ENCODE peak calls at places on chromosomes 2 and 18, in six cellular contexts. G, J, S, Q, M and V are unnamed samples.

GRCh38 chr2:219122197-219122965 is 38.2 kb downstream of the NHEJ1 start:
- DNase-seq in G (no peak), M (no peak), Q (no peak), S (no peak), J (no peak), V (no peak)

GRCh38 chr2:85925216-85925671 is 36.5 kb upstream of the ST3GAL5 start:
- DNase-seq in M (no peak), G (no peak), S (no peak), J (no peak), Q (no peak), V (no peak)

GRCh38 chr2:168136392-168136977 is 110.9 kb downstream of the STK39 start:
- DNase-seq in S (no peak), M (peak), Q (no peak), G (no peak), J (peak), V (no peak)

GRCh38 chr18:3594760-3595241 is 144.8 kb downstream of the TGIF1 start:
- DNase-seq in G (no peak), Q (no peak), M (peak), S (no peak), J (no peak), V (no peak)

GRCh38 chr2:100599566-100599965 is 36.8 kb downstream of the PDCL3 start:
- DNase-seq in J (no peak), Q (no peak), S (no peak), G (no peak), M (no peak), V (no peak)

GRCh38 chr2:237471457-237472186 is 15.4 kb upstream of the MLPH start:
- DNase-seq in M (peak), Q (peak), S (no peak), G (no peak), J (peak), V (peak)

GRCh38 chr2:188032786-188033185 is 258.9 kb upstream of the GULP1 start:
- DNase-seq in G (no peak), J (no peak), M (no peak), S (no peak), Q (no peak), V (no peak)

GRCh38 chr2:53545159-53546055 is 222.2 kb upstream of the CHAC2 start:
- DNase-seq in G (no peak), J (no peak), M (no peak), S (no peak), Q (no peak), V (no peak)

GRCh38 chr2:215653344-215654015 is 217.6 kb upstream of the FN1 start:
- DNase-seq in J (no peak), G (no peak), S (no peak), Q (no peak), M (peak), V (no peak)

GRCh38 chr2:219392754-219393153 is 5.0 kb upstream of the DNPEP start:
- DNase-seq in J (no peak), S (no peak), G (no peak), M (no peak), Q (no peak), V (no peak)

GRCh38 chr2:197273485-197273884 is 37.1 kb downstream of the ANKRD44 start:
- DNase-seq in M (no peak), S (no peak), J (no peak), Q (no peak), G (no peak), V (no peak)

GRCh38 chr18:35174093-35174731 is 66.6 kb upstream of the ZNF397 start:
- DNase-seq in M (no peak), J (no peak), Q (no peak), G (no peak), S (no peak), V (no peak)

GRCh38 chr2:204550738-204551137 is 5.5 kb downstream of the PARD3B start:
- DNase-seq in G (no peak), M (peak), J (no peak), S (no peak), Q (no peak), V (no peak)

GRCh38 chr18:50586710-50587109 is 26.8 kb downstream of the MAPK4 start:
- DNase-seq in S (no peak), J (no peak), G (no peak), Q (no peak), M (no peak), V (no peak)

GRCh38 chr2:134943540-134943939 is 24.9 kb downstream of the CCNT2 start:
- DNase-seq in Q (no peak), J (peak), S (no peak), M (no peak), G (no peak), V (no peak)

GRCh38 chr18:32698148-32698547 is 74.7 kb downstream of the KLHL14 start:
- DNase-seq in Q (no peak), M (no peak), S (no peak), J (no peak), G (no peak), V (no peak)

GRCh38 chr2:609520-610280 is 67.5 kb downstream of the TMEM18 start:
- DNase-seq in G (no peak), M (no peak), S (no peak), Q (no peak), J (no peak), V (peak)

GRCh38 chr2:238203104-238203972 is at the start of gene ILKAP:
- DNase-seq in G (no peak), Q (peak), S (peak), J (peak), M (peak), V (peak)

GRCh38 chr18:14089781-14090180 is 42.5 kb downstream of the ZNF519 start:
- DNase-seq in J (no peak), G (no peak), Q (no peak), S (no peak), M (no peak), V (no peak)

GRCh38 chr18:68840554-68841263 is 42.8 kb downstream of the CCDC102B start:
- DNase-seq in Q (no peak), M (peak), S (no peak), G (peak), J (no peak), V (no peak)

GRCh38 chr2:20501974-20502373 is 55.1 kb downstream of the RHOB start:
- DNase-seq in G (peak), Q (no peak), S (no peak), M (peak), J (no peak), V (no peak)

GRCh38 chr2:72973566-72974435 is 56.5 kb downstream of the EMX1 start:
- DNase-seq in Q (no peak), J (peak), M (peak), G (peak), S (no peak), V (no peak)

GRCh38 chr2:241559489-241560180 is 1.1 kb downstream of the BOK start:
- DNase-seq in J (no peak), Q (no peak), G (no peak), S (no peak), M (peak), V (no peak)

GRCh38 chr2:47033102-47033880 is 117.7 kb upstream of the MCFD2 start:
- DNase-seq in S (no peak), G (no peak), Q (no peak), J (no peak), M (peak), V (no peak)

GRCh38 chr18:13889661-13890060 is 25.7 kb downstream of the MC2R start:
- DNase-seq in Q (no peak), G (no peak), M (no peak), S (no peak), J (no peak), V (no peak)

GRCh38 chr2:232295971-232296370 is 82.6 kb upstream of the ALPP start:
- DNase-seq in G (no peak), J (no peak), M (no peak), S (no peak), Q (no peak), V (no peak)

GRCh38 chr2:236783417-236784020 is 213.9 kb downstream of the ACKR3 start:
- DNase-seq in M (no peak), Q (no peak), J (no peak), S (no peak), G (no peak), V (no peak)

GRCh38 chr18:2444201-2444875 is 127.0 kb downstream of the METTL4 start:
- DNase-seq in Q (no peak), S (no peak), M (no peak), J (no peak), G (no peak), V (no peak)

GRCh38 chr2:102797486-102797885 is 35.7 kb downstream of the TMEM182 start:
- DNase-seq in G (no peak), M (no peak), J (no peak), Q (no peak), S (no peak), V (no peak)

GRCh38 chr2:68463287-68463877 is 3.7 kb downstream of the FBXO48 start:
- DNase-seq in G (no peak), S (no peak), J (peak), M (peak), Q (no peak), V (no peak)

GRCh38 chr2:105487142-105488069 is 88.6 kb upstream of the FHL2 start:
- DNase-seq in G (no peak), Q (no peak), M (peak), S (no peak), J (no peak), V (no peak)

GRCh38 chr2:17754773-17755425 is 961 bp downstream of the GEN1 start:
- DNase-seq in M (peak), Q (no peak), J (no peak), G (no peak), S (no peak), V (no peak)

GRCh38 chr2:186183406-186183805 is 302.7 kb upstream of the ZC3H15 start:
- DNase-seq in G (no peak), S (no peak), J (no peak), Q (no peak), M (no peak), V (no peak)

GRCh38 chr2:68188831-68189230 is 31.1 kb downstream of the PNO1 start:
- DNase-seq in J (no peak), Q (no peak), S (no peak), M (no peak), G (no peak), V (no peak)